ENCODE peak calls at places on chromosome 3, in eight cellular contexts. One of them, this sample, is unnamed.

GRCh38 chr3:23624305-23624704 is 181.4 kb upstream of the UBE2E1 start:
- DNase-seq in amniotic stem cell: no peak
- DNase-seq in Kasumi-1: no peak
- DNase-seq in NCI-H2171: no peak
- DNase-seq in stimulated activated CD4-positive, alpha-beta T cell treated with anti-CD3 and anti-CD28 coated beads, Interleukin-1b, Interleukin-23, amount 100 ng/mL, for 24 hours: no peak
- DNase-seq in choroid plexus epithelial cell: no peak
- DNase-seq in esophagus squamous epithelium: no peak
- DNase-seq in head of caudate nucleus: no peak
- DNase-seq in this sample: no peak

GRCh38 chr3:66353530-66353929 is 132.7 kb downstream of the SLC25A26 start:
- DNase-seq in amniotic stem cell: no peak
- DNase-seq in Kasumi-1: no peak
- DNase-seq in NCI-H2171: no peak
- DNase-seq in stimulated activated CD4-positive, alpha-beta T cell treated with anti-CD3 and anti-CD28 coated beads, Interleukin-1b, Interleukin-23, amount 100 ng/mL, for 24 hours: no peak
- DNase-seq in choroid plexus epithelial cell: peak; percentile 93
- DNase-seq in esophagus squamous epithelium: no peak
- DNase-seq in head of caudate nucleus: no peak
- DNase-seq in this sample: no peak

GRCh38 chr3:104596054-104596453 is 770.7 kb upstream of the ALCAM start:
- DNase-seq in amniotic stem cell: no peak
- DNase-seq in Kasumi-1: no peak
- DNase-seq in NCI-H2171: no peak
- DNase-seq in stimulated activated CD4-positive, alpha-beta T cell treated with anti-CD3 and anti-CD28 coated beads, Interleukin-1b, Interleukin-23, amount 100 ng/mL, for 24 hours: no peak
- DNase-seq in choroid plexus epithelial cell: no peak
- DNase-seq in esophagus squamous epithelium: no peak
- DNase-seq in head of caudate nucleus: no peak
- DNase-seq in this sample: no peak

GRCh38 chr3:63791974-63792373 is 27.1 kb upstream of the C3orf49 start:
- DNase-seq in amniotic stem cell: peak; percentile 53
- DNase-seq in Kasumi-1: no peak
- DNase-seq in NCI-H2171: no peak
- DNase-seq in stimulated activated CD4-positive, alpha-beta T cell treated with anti-CD3 and anti-CD28 coated beads, Interleukin-1b, Interleukin-23, amount 100 ng/mL, for 24 hours: no peak
- DNase-seq in choroid plexus epithelial cell: peak; percentile 61
- DNase-seq in esophagus squamous epithelium: no peak
- DNase-seq in head of caudate nucleus: no peak
- DNase-seq in this sample: no peak

GRCh38 chr3:39433642-39434041 is 27.1 kb downstream of the RPSA start:
- DNase-seq in amniotic stem cell: peak; percentile 6
- DNase-seq in Kasumi-1: no peak
- DNase-seq in NCI-H2171: no peak
- DNase-seq in stimulated activated CD4-positive, alpha-beta T cell treated with anti-CD3 and anti-CD28 coated beads, Interleukin-1b, Interleukin-23, amount 100 ng/mL, for 24 hours: no peak
- DNase-seq in choroid plexus epithelial cell: peak; percentile 64
- DNase-seq in esophagus squamous epithelium: no peak
- DNase-seq in head of caudate nucleus: no peak
- DNase-seq in this sample: no peak

GRCh38 chr3:12999147-13000140 is 73.8 kb downstream of the IQSEC1 start:
- DNase-seq in amniotic stem cell: no peak
- DNase-seq in Kasumi-1: peak; percentile 59
- DNase-seq in NCI-H2171: no peak
- DNase-seq in stimulated activated CD4-positive, alpha-beta T cell treated with anti-CD3 and anti-CD28 coated beads, Interleukin-1b, Interleukin-23, amount 100 ng/mL, for 24 hours: no peak
- DNase-seq in choroid plexus epithelial cell: no peak
- DNase-seq in esophagus squamous epithelium: peak; percentile 79
- DNase-seq in head of caudate nucleus: peak; percentile 45
- DNase-seq in this sample: no peak

GRCh38 chr3:195238626-195239118 is 32.3 kb downstream of the XXYLT1 start:
- DNase-seq in amniotic stem cell: no peak
- DNase-seq in Kasumi-1: no peak
- DNase-seq in NCI-H2171: no peak
- DNase-seq in stimulated activated CD4-positive, alpha-beta T cell treated with anti-CD3 and anti-CD28 coated beads, Interleukin-1b, Interleukin-23, amount 100 ng/mL, for 24 hours: no peak
- DNase-seq in choroid plexus epithelial cell: peak; percentile 56
- DNase-seq in esophagus squamous epithelium: no peak
- DNase-seq in head of caudate nucleus: no peak
- DNase-seq in this sample: no peak

GRCh38 chr3:8313591-8314298 is 187.9 kb upstream of the LMCD1 start:
- DNase-seq in amniotic stem cell: no peak
- DNase-seq in Kasumi-1: no peak
- DNase-seq in NCI-H2171: no peak
- DNase-seq in stimulated activated CD4-positive, alpha-beta T cell treated with anti-CD3 and anti-CD28 coated beads, Interleukin-1b, Interleukin-23, amount 100 ng/mL, for 24 hours: no peak
- DNase-seq in choroid plexus epithelial cell: no peak
- DNase-seq in esophagus squamous epithelium: no peak
- DNase-seq in head of caudate nucleus: no peak
- DNase-seq in this sample: no peak

GRCh38 chr3:119600732-119601131 is 3.0 kb downstream of the PLA1A start:
- DNase-seq in amniotic stem cell: no peak
- DNase-seq in Kasumi-1: peak; percentile 9
- DNase-seq in NCI-H2171: no peak
- DNase-seq in stimulated activated CD4-positive, alpha-beta T cell treated with anti-CD3 and anti-CD28 coated beads, Interleukin-1b, Interleukin-23, amount 100 ng/mL, for 24 hours: no peak
- DNase-seq in choroid plexus epithelial cell: no peak
- DNase-seq in esophagus squamous epithelium: no peak
- DNase-seq in head of caudate nucleus: peak; percentile 3
- DNase-seq in this sample: no peak

GRCh38 chr3:70097084-70097483 is 97.6 kb downstream of the SAMMSON start:
- DNase-seq in amniotic stem cell: no peak
- DNase-seq in Kasumi-1: no peak
- DNase-seq in NCI-H2171: no peak
- DNase-seq in stimulated activated CD4-positive, alpha-beta T cell treated with anti-CD3 and anti-CD28 coated beads, Interleukin-1b, Interleukin-23, amount 100 ng/mL, for 24 hours: no peak
- DNase-seq in choroid plexus epithelial cell: no peak
- DNase-seq in esophagus squamous epithelium: no peak
- DNase-seq in head of caudate nucleus: no peak
- DNase-seq in this sample: no peak

GRCh38 chr3:38545983-38546382 is 49.8 kb downstream of the EXOG start:
- DNase-seq in amniotic stem cell: no peak
- DNase-seq in Kasumi-1: no peak
- DNase-seq in NCI-H2171: no peak
- DNase-seq in stimulated activated CD4-positive, alpha-beta T cell treated with anti-CD3 and anti-CD28 coated beads, Interleukin-1b, Interleukin-23, amount 100 ng/mL, for 24 hours: no peak
- DNase-seq in choroid plexus epithelial cell: no peak
- DNase-seq in esophagus squamous epithelium: no peak
- DNase-seq in head of caudate nucleus: no peak
- DNase-seq in this sample: no peak

GRCh38 chr3:38133557-38134405 is 3.1 kb downstream of the ACAA1 start:
- DNase-seq in amniotic stem cell: no peak
- DNase-seq in Kasumi-1: no peak
- DNase-seq in NCI-H2171: no peak
- DNase-seq in stimulated activated CD4-positive, alpha-beta T cell treated with anti-CD3 and anti-CD28 coated beads, Interleukin-1b, Interleukin-23, amount 100 ng/mL, for 24 hours: no peak
- DNase-seq in choroid plexus epithelial cell: no peak
- DNase-seq in esophagus squamous epithelium: no peak
- DNase-seq in head of caudate nucleus: no peak
- DNase-seq in this sample: no peak

GRCh38 chr3:43071313-43071893 is 34.5 kb downstream of the POMGNT2 start:
- DNase-seq in amniotic stem cell: no peak
- DNase-seq in Kasumi-1: no peak
- DNase-seq in NCI-H2171: no peak
- DNase-seq in stimulated activated CD4-positive, alpha-beta T cell treated with anti-CD3 and anti-CD28 coated beads, Interleukin-1b, Interleukin-23, amount 100 ng/mL, for 24 hours: no peak
- DNase-seq in choroid plexus epithelial cell: peak; percentile 7
- DNase-seq in esophagus squamous epithelium: no peak
- DNase-seq in head of caudate nucleus: no peak
- DNase-seq in this sample: no peak

GRCh38 chr3:15796771-15797599 is 794 bp downstream of the ANKRD28 start:
- DNase-seq in amniotic stem cell: peak; percentile 34
- DNase-seq in Kasumi-1: peak; percentile 69
- DNase-seq in NCI-H2171: no peak
- DNase-seq in stimulated activated CD4-positive, alpha-beta T cell treated with anti-CD3 and anti-CD28 coated beads, Interleukin-1b, Interleukin-23, amount 100 ng/mL, for 24 hours: no peak
- DNase-seq in choroid plexus epithelial cell: peak; percentile 78
- DNase-seq in esophagus squamous epithelium: no peak
- DNase-seq in head of caudate nucleus: peak; percentile 11
- DNase-seq in this sample: peak; percentile 19

This sample was measured in substantia nigra.